ENCODE peak calls at places on chromosomes 16 and 17, in five cellular contexts. One of them, this sample, is unnamed.

GRCh38 chr16:58533751-58534470 is 18.6 kb downstream of the SETD6 start:
- DNase-seq in activated CD4-positive, CD25-positive, alpha-beta regulatory T cell: no peak
- DNase-seq in cardiac fibroblast: no peak
- DNase-seq in activated T-helper 9 cell treated with anti-CD3 and anti-CD28 coated beads, Interleukin-2, amount 50 U/mL, for 16 hours: no peak
- DNase-seq in stimulated activated CD4-positive, alpha-beta T cell treated with anti-CD3 and anti-CD28 coated beads, TNF-alpha, amount 100 ng/mL, for 48 hours: no peak
- DNase-seq in this sample: no peak

GRCh38 chr17:50112694-50113093 is 17.3 kb downstream of the SAMD14 start:
- DNase-seq in stimulated activated CD4-positive, alpha-beta T cell treated with anti-CD3 and anti-CD28 coated beads, TNF-alpha, amount 100 ng/mL, for 48 hours: no peak
- DNase-seq in activated CD4-positive, CD25-positive, alpha-beta regulatory T cell: no peak
- DNase-seq in cardiac fibroblast: no peak
- DNase-seq in activated T-helper 9 cell treated with anti-CD3 and anti-CD28 coated beads, Interleukin-2, amount 50 U/mL, for 16 hours: no peak
- DNase-seq in this sample: no peak

GRCh38 chr17:27237890-27238289 is 56.0 kb upstream of the WSB1 start:
- DNase-seq in cardiac fibroblast: no peak
- DNase-seq in activated CD4-positive, CD25-positive, alpha-beta regulatory T cell: no peak
- DNase-seq in activated T-helper 9 cell treated with anti-CD3 and anti-CD28 coated beads, Interleukin-2, amount 50 U/mL, for 16 hours: no peak
- DNase-seq in stimulated activated CD4-positive, alpha-beta T cell treated with anti-CD3 and anti-CD28 coated beads, TNF-alpha, amount 100 ng/mL, for 48 hours: no peak
- DNase-seq in this sample: no peak

GRCh38 chr16:89187337-89188063 is 12.8 kb downstream of the SLC22A31 start:
- DNase-seq in activated T-helper 9 cell treated with anti-CD3 and anti-CD28 coated beads, Interleukin-2, amount 50 U/mL, for 16 hours: no peak
- DNase-seq in cardiac fibroblast: no peak
- DNase-seq in stimulated activated CD4-positive, alpha-beta T cell treated with anti-CD3 and anti-CD28 coated beads, TNF-alpha, amount 100 ng/mL, for 48 hours: no peak
- DNase-seq in activated CD4-positive, CD25-positive, alpha-beta regulatory T cell: no peak
- DNase-seq in this sample: no peak

GRCh38 chr16:14365200-14365851 is 264.7 kb downstream of the PARN start:
- DNase-seq in activated CD4-positive, CD25-positive, alpha-beta regulatory T cell: no peak
- DNase-seq in stimulated activated CD4-positive, alpha-beta T cell treated with anti-CD3 and anti-CD28 coated beads, TNF-alpha, amount 100 ng/mL, for 48 hours: no peak
- DNase-seq in cardiac fibroblast: no peak
- DNase-seq in activated T-helper 9 cell treated with anti-CD3 and anti-CD28 coated beads, Interleukin-2, amount 50 U/mL, for 16 hours: no peak
- DNase-seq in this sample: no peak

GRCh38 chr17:46785696-46786095 is 32.8 kb downstream of the WNT3 start:
- DNase-seq in activated T-helper 9 cell treated with anti-CD3 and anti-CD28 coated beads, Interleukin-2, amount 50 U/mL, for 16 hours: no peak
- DNase-seq in activated CD4-positive, CD25-positive, alpha-beta regulatory T cell: no peak
- DNase-seq in stimulated activated CD4-positive, alpha-beta T cell treated with anti-CD3 and anti-CD28 coated beads, TNF-alpha, amount 100 ng/mL, for 48 hours: no peak
- DNase-seq in cardiac fibroblast: no peak
- DNase-seq in this sample: no peak

GRCh38 chr16:7614022-7614795 is 281.6 kb downstream of the RBFOX1 start:
- DNase-seq in activated CD4-positive, CD25-positive, alpha-beta regulatory T cell: no peak
- DNase-seq in cardiac fibroblast: no peak
- DNase-seq in stimulated activated CD4-positive, alpha-beta T cell treated with anti-CD3 and anti-CD28 coated beads, TNF-alpha, amount 100 ng/mL, for 48 hours: no peak
- DNase-seq in activated T-helper 9 cell treated with anti-CD3 and anti-CD28 coated beads, Interleukin-2, amount 50 U/mL, for 16 hours: no peak
- DNase-seq in this sample: no peak

GRCh38 chr17:1491406-1492248 is 859 bp downstream of the MYO1C start:
- DNase-seq in cardiac fibroblast: peak; percentile 65
- DNase-seq in stimulated activated CD4-positive, alpha-beta T cell treated with anti-CD3 and anti-CD28 coated beads, TNF-alpha, amount 100 ng/mL, for 48 hours: no peak
- DNase-seq in activated T-helper 9 cell treated with anti-CD3 and anti-CD28 coated beads, Interleukin-2, amount 50 U/mL, for 16 hours: peak; percentile 26
- DNase-seq in activated CD4-positive, CD25-positive, alpha-beta regulatory T cell: no peak
- DNase-seq in this sample: no peak

GRCh38 chr16:11705311-11705710 is 37.1 kb downstream of the SNN start:
- DNase-seq in activated T-helper 9 cell treated with anti-CD3 and anti-CD28 coated beads, Interleukin-2, amount 50 U/mL, for 16 hours: no peak
- DNase-seq in activated CD4-positive, CD25-positive, alpha-beta regulatory T cell: no peak
- DNase-seq in cardiac fibroblast: no peak
- DNase-seq in stimulated activated CD4-positive, alpha-beta T cell treated with anti-CD3 and anti-CD28 coated beads, TNF-alpha, amount 100 ng/mL, for 48 hours: no peak
- DNase-seq in this sample: no peak

GRCh38 chr17:5759501-5759925 is 175.2 kb upstream of the NLRP1 start:
- DNase-seq in activated CD4-positive, CD25-positive, alpha-beta regulatory T cell: no peak
- DNase-seq in activated T-helper 9 cell treated with anti-CD3 and anti-CD28 coated beads, Interleukin-2, amount 50 U/mL, for 16 hours: no peak
- DNase-seq in cardiac fibroblast: peak; percentile 68
- DNase-seq in stimulated activated CD4-positive, alpha-beta T cell treated with anti-CD3 and anti-CD28 coated beads, TNF-alpha, amount 100 ng/mL, for 48 hours: no peak
- DNase-seq in this sample: no peak

GRCh38 chr17:29369831-29370735 is 20.1 kb upstream of the TAOK1 start:
- DNase-seq in stimulated activated CD4-positive, alpha-beta T cell treated with anti-CD3 and anti-CD28 coated beads, TNF-alpha, amount 100 ng/mL, for 48 hours: no peak
- DNase-seq in activated T-helper 9 cell treated with anti-CD3 and anti-CD28 coated beads, Interleukin-2, amount 50 U/mL, for 16 hours: peak; percentile 15
- DNase-seq in cardiac fibroblast: peak; percentile 87
- DNase-seq in activated CD4-positive, CD25-positive, alpha-beta regulatory T cell: peak; percentile 32
- DNase-seq in this sample: peak; percentile 26

GRCh38 chr16:84043486-84044107 is 1.0 kb upstream of the SLC38A8 start:
- DNase-seq in cardiac fibroblast: no peak
- DNase-seq in stimulated activated CD4-positive, alpha-beta T cell treated with anti-CD3 and anti-CD28 coated beads, TNF-alpha, amount 100 ng/mL, for 48 hours: no peak
- DNase-seq in activated CD4-positive, CD25-positive, alpha-beta regulatory T cell: no peak
- DNase-seq in activated T-helper 9 cell treated with anti-CD3 and anti-CD28 coated beads, Interleukin-2, amount 50 U/mL, for 16 hours: no peak
- DNase-seq in this sample: peak; percentile 51

GRCh38 chr16:69873783-69874182 is 77.4 kb upstream of the CLEC18A start:
- DNase-seq in stimulated activated CD4-positive, alpha-beta T cell treated with anti-CD3 and anti-CD28 coated beads, TNF-alpha, amount 100 ng/mL, for 48 hours: no peak
- DNase-seq in activated CD4-positive, CD25-positive, alpha-beta regulatory T cell: no peak
- DNase-seq in activated T-helper 9 cell treated with anti-CD3 and anti-CD28 coated beads, Interleukin-2, amount 50 U/mL, for 16 hours: no peak
- DNase-seq in cardiac fibroblast: no peak
- DNase-seq in this sample: no peak

GRCh38 chr16:30485818-30486436 is 13.4 kb downstream of the ITGAL start:
- DNase-seq in stimulated activated CD4-positive, alpha-beta T cell treated with anti-CD3 and anti-CD28 coated beads, TNF-alpha, amount 100 ng/mL, for 48 hours: no peak
- DNase-seq in cardiac fibroblast: peak; percentile 18
- DNase-seq in activated T-helper 9 cell treated with anti-CD3 and anti-CD28 coated beads, Interleukin-2, amount 50 U/mL, for 16 hours: no peak
- DNase-seq in activated CD4-positive, CD25-positive, alpha-beta regulatory T cell: no peak
- DNase-seq in this sample: no peak

GRCh38 chr17:57866319-57866718 is 16.5 kb upstream of the MRPS23 start:
- DNase-seq in stimulated activated CD4-positive, alpha-beta T cell treated with anti-CD3 and anti-CD28 coated beads, TNF-alpha, amount 100 ng/mL, for 48 hours: no peak
- DNase-seq in cardiac fibroblast: no peak
- DNase-seq in activated T-helper 9 cell treated with anti-CD3 and anti-CD28 coated beads, Interleukin-2, amount 50 U/mL, for 16 hours: no peak
- DNase-seq in activated CD4-positive, CD25-positive, alpha-beta regulatory T cell: no peak
- DNase-seq in this sample: no peak

GRCh38 chr17:64728041-64728695 is 66.1 kb upstream of the SMURF2 start:
- DNase-seq in stimulated activated CD4-positive, alpha-beta T cell treated with anti-CD3 and anti-CD28 coated beads, TNF-alpha, amount 100 ng/mL, for 48 hours: no peak
- DNase-seq in cardiac fibroblast: peak; percentile 29
- DNase-seq in activated CD4-positive, CD25-positive, alpha-beta regulatory T cell: no peak
- DNase-seq in activated T-helper 9 cell treated with anti-CD3 and anti-CD28 coated beads, Interleukin-2, amount 50 U/mL, for 16 hours: no peak
- DNase-seq in this sample: no peak

GRCh38 chr17:47253541-47254402 is at the start of gene ITGB3:
- DNase-seq in activated T-helper 9 cell treated with anti-CD3 and anti-CD28 coated beads, Interleukin-2, amount 50 U/mL, for 16 hours: peak; percentile 44
- DNase-seq in cardiac fibroblast: peak; percentile 82
- DNase-seq in activated CD4-positive, CD25-positive, alpha-beta regulatory T cell: peak; percentile 44
- DNase-seq in stimulated activated CD4-positive, alpha-beta T cell treated with anti-CD3 and anti-CD28 coated beads, TNF-alpha, amount 100 ng/mL, for 48 hours: peak; percentile 53
- DNase-seq in this sample: peak; percentile 66

GRCh38 chr16:66346221-66346620 is 20.3 kb upstream of the CDH5 start:
- DNase-seq in cardiac fibroblast: no peak
- DNase-seq in stimulated activated CD4-positive, alpha-beta T cell treated with anti-CD3 and anti-CD28 coated beads, TNF-alpha, amount 100 ng/mL, for 48 hours: no peak
- DNase-seq in activated T-helper 9 cell treated with anti-CD3 and anti-CD28 coated beads, Interleukin-2, amount 50 U/mL, for 16 hours: no peak
- DNase-seq in activated CD4-positive, CD25-positive, alpha-beta regulatory T cell: no peak
- DNase-seq in this sample: no peak

This sample was measured in CMK.